ENCODE peak calls at places on chromosome 17, in five cellular contexts. E is dorsolateral prefrontal cortex, D is fibroblast of the aortic adventitia, X is tibial nerve, Z is brain microvascular endothelial cell. S is an unnamed sample.

GRCh38 chr17:10205549-10206185 is 7.3 kb upstream of the GAS7 start:
- DNase-seq in E (no peak), D (no peak), X (no peak), Z (no peak), S (no peak)

GRCh38 chr17:9185688-9186289 is 164.5 kb downstream of the NTN1 start:
- DNase-seq in E (no peak), D (no peak), X (no peak), Z (no peak), S (no peak)

GRCh38 chr17:8122923-8123694 is 797 bp downstream of the HES7 start:
- DNase-seq in E (peak), D (peak), X (no peak), Z (no peak), S (no peak)

GRCh38 chr17:10125761-10126553 is 72.4 kb downstream of the GAS7 start:
- DNase-seq in E (no peak), D (peak), X (no peak), Z (no peak), S (no peak)

GRCh38 chr17:41792835-41793748 is 6.6 kb upstream of the JUP start:
- DNase-seq in E (no peak), D (peak), X (no peak), Z (peak), S (no peak)

GRCh38 chr17:81374890-81375289 is 20.4 kb upstream of the BAHCC1 start:
- DNase-seq in E (no peak), D (no peak), X (no peak), Z (no peak), S (no peak)

GRCh38 chr17:75695141-75695829 is 26.0 kb upstream of the ITGB4 start:
- DNase-seq in E (no peak), D (no peak), X (no peak), Z (no peak), S (no peak)

GRCh38 chr17:75356260-75356937 is 49.1 kb downstream of the GRB2 start:
- DNase-seq in E (no peak), D (no peak), X (no peak), Z (no peak), S (no peak)

GRCh38 chr17:73503560-73503959 is 140.7 kb downstream of the SDK2 start:
- DNase-seq in E (no peak), D (no peak), X (no peak), Z (no peak), S (no peak)

GRCh38 chr17:2025622-2026309 is 632 bp upstream of the RTN4RL1 start:
- DNase-seq in E (peak), D (peak), X (peak), Z (peak), S (no peak)

DNA sequence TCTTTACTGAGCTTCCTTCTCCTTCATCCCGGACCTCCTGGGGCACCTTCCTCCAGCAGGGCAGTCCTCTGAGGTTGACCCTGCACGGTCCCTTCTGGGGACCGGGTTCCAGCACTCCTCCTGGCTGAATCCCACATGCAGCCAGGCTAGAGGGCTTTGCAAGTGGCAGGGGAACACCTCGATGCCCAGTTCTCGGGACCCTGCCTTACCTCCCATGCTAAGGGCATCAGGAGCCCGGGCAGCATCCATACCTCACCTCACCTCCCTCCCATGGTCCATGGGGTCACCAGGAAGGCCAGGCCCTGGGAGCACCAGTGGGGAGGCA is 81.1 kb downstream of the NT5M start:
- DNase-seq in E (no peak), D (no peak), X (no peak), Z (no peak), S (no peak)
- H3K4me3 ChIP-seq in E (no peak), D (no peak), X (no peak), Z (no peak), S (no peak)

GRCh38 chr17:57120814-57121213 is 35.8 kb downstream of the AKAP1 start:
- DNase-seq in E (no peak), D (no peak), X (no peak), Z (no peak), S (no peak)

GRCh38 chr17:57117798-57118197 is 32.8 kb downstream of the AKAP1 start:
- DNase-seq in E (no peak), D (no peak), X (no peak), Z (no peak), S (no peak)

GRCh38 chr17:57124053-57124452 is 39.0 kb downstream of the AKAP1 start:
- DNase-seq in E (no peak), D (no peak), X (no peak), Z (no peak), S (no peak)

GRCh38 chr17:57125406-57125805 is 40.4 kb downstream of the AKAP1 start:
- DNase-seq in E (no peak), D (no peak), X (no peak), Z (no peak), S (no peak)

GRCh38 chr17:57121308-57122042 is 36.4 kb downstream of the AKAP1 start:
- DNase-seq in E (peak), D (peak), X (no peak), Z (peak), S (peak)
- TF ChIP-seq CTCF in E (peak), D (peak), X (peak), Z (peak), S (peak)

GRCh38 chr17:63347475-63347874 is 98.6 kb downstream of the CYB561 start:
- DNase-seq in E (no peak), D (no peak), X (no peak), Z (no peak), S (no peak)

GRCh38 chr17:63354251-63354650 is 91.9 kb downstream of the CYB561 start:
- DNase-seq in E (no peak), D (peak), X (no peak), Z (no peak), S (no peak)

GRCh38 chr17:63345598-63345997 is 100.5 kb downstream of the CYB561 start:
- DNase-seq in E (no peak), D (peak), X (no peak), Z (no peak), S (peak)

GRCh38 chr17:63350364-63350763 is 95.7 kb downstream of the CYB561 start:
- DNase-seq in E (no peak), D (no peak), X (no peak), Z (no peak), S (no peak)

DNA sequence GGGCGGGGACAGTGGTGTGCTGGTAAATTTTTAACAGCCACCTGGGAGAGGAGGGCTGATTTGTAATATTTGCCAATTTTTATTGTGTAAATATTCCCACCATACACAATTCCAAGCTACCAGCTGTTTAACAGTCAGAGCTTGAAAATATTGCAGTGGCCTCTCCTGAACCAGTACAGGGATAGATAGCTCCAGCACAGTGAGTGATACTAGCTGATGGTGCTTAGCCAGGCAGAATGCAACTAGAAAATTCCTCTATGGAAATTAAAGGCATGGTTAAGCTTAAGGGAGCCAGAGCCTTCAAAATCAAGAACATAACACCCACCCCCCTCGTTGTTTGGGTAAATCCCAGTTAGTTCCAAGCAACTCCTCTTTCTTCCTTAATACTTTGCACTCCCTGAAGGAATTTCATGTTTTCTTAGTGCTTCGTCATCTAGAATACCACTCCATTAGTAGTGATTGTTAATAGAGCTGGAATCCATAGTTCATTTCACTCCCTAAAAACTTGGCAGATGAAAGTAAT is 96.6 kb downstream of the CYB561 start:
- DNase-seq in E (no peak), D (peak), X (no peak), Z (peak), S (peak)
- H3K4me3 ChIP-seq in E (no peak), D (no peak), X (no peak), Z (no peak), S (no peak)

DNA sequence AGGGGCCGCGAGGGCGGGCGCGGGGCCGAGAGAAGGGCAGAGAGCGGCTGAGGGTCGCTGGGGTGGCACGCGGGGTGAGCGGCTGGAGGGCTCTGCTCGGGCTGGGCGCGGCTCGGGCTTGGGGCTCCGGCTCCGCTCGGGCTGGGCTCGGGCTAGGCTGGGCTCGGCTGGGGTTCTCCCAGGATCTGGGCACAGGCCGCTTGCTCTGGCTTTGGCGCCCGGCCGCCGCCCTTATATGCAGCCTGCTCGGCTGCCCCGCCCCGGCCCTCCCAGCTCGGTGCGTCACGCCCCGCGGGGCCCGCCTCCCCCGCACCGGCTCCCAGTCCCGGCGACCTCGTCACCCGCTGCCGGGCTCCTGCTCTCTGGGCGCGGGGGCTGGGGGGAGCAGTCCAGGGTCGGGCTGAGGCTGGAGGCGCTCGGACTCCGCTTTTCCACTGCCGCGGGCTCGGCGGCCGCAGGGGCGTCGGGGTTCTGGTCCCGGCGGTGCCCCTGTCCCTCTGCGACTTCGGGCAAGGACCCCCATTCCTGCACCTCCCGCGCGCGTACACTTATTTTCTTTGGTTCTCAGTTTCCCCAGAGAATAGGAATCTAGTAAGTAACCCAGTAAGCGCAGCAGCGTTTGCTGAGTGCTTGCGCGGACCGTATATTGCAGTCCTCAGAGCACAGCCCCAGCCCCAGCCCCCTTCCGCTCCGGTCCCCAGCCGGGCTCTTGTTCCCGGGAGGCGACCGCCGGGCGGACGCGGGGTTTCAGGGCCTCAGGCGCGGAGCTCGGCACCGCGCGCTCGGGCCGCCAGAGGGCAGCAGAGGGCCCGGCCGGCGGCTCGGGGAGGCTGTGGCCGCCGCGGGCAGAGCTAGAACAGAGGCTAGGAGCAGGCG is at the start of gene RASD1:
- DNase-seq in E (peak), D (peak), X (peak), Z (peak), S (no peak)
- TF ChIP-seq CTCF in E (peak), D (peak), X (peak), Z (peak), S (peak)

GRCh38 chr17:17751489-17751995 is 70.3 kb downstream of the RAI1 start:
- DNase-seq in E (no peak), D (no peak), X (no peak), Z (no peak), S (no peak)

GRCh38 chr17:17749921-17750320 is 68.7 kb downstream of the RAI1 start:
- DNase-seq in E (peak), D (peak), X (no peak), Z (peak), S (no peak)

GRCh38 chr17:17750881-17751280 is 69.6 kb downstream of the RAI1 start:
- DNase-seq in E (no peak), D (no peak), X (no peak), Z (no peak), S (no peak)

GRCh38 chr17:17752822-17753448 is 71.7 kb downstream of the RAI1 start:
- DNase-seq in E (peak), D (no peak), X (no peak), Z (no peak), S (no peak)

DNA sequence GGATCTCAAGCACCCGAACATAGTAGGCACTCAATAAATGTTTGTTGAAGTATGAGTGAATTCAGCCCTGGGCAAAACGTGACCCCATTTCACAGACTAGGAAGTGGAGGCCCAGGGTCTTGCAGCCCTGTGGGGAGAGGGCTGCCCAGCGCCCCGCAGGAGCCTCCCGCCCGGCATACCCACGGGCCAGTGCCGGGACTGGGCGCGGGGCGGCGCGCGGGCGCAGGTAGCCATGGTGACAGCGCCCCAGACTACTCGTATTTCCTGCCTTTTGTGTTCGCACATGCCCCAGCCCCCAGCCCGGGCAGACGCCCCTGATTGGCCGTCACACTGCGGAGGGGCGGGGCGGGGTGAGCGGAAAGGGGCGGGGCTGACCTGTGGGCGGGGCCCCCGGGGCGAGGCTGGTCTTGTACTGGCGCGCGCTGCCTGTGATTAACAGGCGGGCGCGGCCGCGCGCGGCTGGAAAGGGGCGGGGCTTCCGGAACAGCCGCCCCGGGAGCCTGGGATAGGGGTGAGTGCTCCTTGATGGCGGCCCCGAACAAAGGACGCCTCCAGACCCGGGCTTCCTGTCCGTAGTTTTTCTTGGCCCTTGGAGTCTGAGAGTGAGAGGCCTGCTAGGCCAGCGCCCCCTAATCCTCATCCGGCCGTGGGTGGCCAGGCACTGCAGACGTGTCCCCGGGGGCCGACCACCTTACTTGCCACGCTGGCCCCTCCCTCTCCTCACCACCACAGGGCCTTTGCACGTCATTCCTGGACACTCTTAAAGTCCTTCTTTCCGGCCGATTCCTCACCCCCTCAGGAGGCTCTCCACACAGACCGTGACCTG is 71.0 kb downstream of the RAI1 start:
- DNase-seq in E (peak), D (peak), X (peak), Z (peak), S (peak)
- H3K4me3 ChIP-seq in E (peak), D (peak), X (peak), Z (peak), S (peak)

DNA sequence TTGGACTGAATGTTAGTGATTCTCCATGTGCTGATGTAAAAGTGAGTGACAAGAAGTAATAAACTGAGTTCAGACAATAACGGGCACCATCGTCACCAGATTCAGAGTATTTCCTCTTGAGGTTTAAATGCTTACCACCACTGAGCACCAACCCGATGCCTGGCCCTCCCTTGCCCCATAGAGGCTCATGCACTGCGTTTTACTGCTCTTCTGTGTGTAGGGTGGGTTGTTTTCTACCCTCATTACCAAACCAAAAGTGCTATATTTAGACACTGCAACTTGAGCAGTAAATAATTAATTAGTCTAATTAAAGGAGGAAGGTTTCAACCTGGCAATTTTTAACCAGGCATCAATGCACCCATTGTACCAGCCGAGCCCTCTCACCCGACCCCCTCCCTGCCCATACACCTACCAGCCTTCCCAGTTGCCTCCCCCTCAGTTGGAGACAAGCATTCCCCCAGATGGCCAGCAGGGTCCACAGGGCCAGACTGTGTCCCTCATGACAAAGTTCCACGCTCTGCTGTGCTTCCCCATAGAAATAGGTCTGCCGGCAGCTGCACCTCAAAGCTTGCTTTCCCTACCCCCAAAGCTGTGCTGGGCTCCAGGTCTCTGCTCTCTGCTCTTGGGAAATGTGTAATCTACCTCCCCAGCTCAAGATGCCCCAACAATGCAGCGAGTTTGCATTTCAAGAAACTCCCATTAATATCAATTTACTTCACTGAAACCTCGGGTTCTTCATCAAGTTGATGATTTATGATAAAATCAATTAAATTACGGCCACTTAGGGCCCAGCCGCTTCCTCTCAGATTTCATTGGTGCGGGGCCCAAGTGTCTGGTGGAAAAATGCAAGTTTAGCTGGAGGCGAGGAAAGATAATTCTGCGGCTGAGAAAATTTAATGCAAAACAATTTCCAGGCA is 16.0 kb downstream of the HOXB4 start:
- DNase-seq in E (no peak), D (no peak), X (no peak), Z (no peak), S (no peak)
- TF ChIP-seq CTCF in E (no peak), D (peak), X (no peak), Z (peak), S (peak)

GRCh38 chr17:44355642-44356099 is 8.0 kb downstream of the FAM171A2 start:
- DNase-seq in E (no peak), D (no peak), X (no peak), Z (no peak), S (no peak)
- H3K4me3 ChIP-seq in E (no peak), D (no peak), X (no peak), Z (no peak), S (no peak)

GRCh38 chr17:43418441-43419374 is 19.9 kb downstream of the ARL4D start:
- DNase-seq in E (peak), D (peak), X (no peak), Z (peak), S (peak)
- TF ChIP-seq CTCF in E (no peak), D (peak), X (no peak), Z (peak), S (peak)

S was measured in AG04449.